ENCODE peak calls at places on chromosomes 4 and X, in six cellular contexts. One of them, this sample, is unnamed. For H3K27me3, the result is how much of the 10 kb centered on the place peaks cover.

GRCh38 chr4:138452823-138453222 is 210.7 kb upstream of the SLC7A11 start:
- DNase-seq in HepG2: no peak
- DNase-seq in stomach: no peak
- DNase-seq in K562: no peak
- DNase-seq in sigmoid colon: no peak
- DNase-seq in HCT116: no peak
- DNase-seq in this sample: no peak

GRCh38 chr4:108651068-108651794 is 832 bp downstream of the OSTC start:
- DNase-seq in HepG2: peak
- DNase-seq in sigmoid colon: no peak
- DNase-seq in HCT116: no peak
- DNase-seq in stomach: no peak
- DNase-seq in K562: peak
- DNase-seq in this sample: no peak

GRCh38 chr4:102387552-102388150 is 42.4 kb upstream of the SLC39A8 start:
- DNase-seq in HepG2: no peak
- DNase-seq in sigmoid colon: no peak
- DNase-seq in HCT116: no peak
- DNase-seq in stomach: no peak
- DNase-seq in K562: no peak
- DNase-seq in this sample: no peak

GRCh38 chr4:188942606-188943005 is 803.4 kb downstream of the TRIML1 start:
- DNase-seq in K562: no peak
- DNase-seq in HCT116: no peak
- DNase-seq in HepG2: no peak
- DNase-seq in sigmoid colon: no peak
- DNase-seq in stomach: no peak
- DNase-seq in this sample: no peak

GRCh38 chr4:186131935-186132334 is 27.4 kb downstream of the FAM149A start:
- DNase-seq in sigmoid colon: no peak
- DNase-seq in HepG2: no peak
- DNase-seq in stomach: no peak
- DNase-seq in HCT116: no peak
- DNase-seq in K562: no peak
- DNase-seq in this sample: no peak

GRCh38 chr4:169841776-169842175 is 84.0 kb upstream of the HPF1 start:
- DNase-seq in K562: no peak
- DNase-seq in stomach: no peak
- DNase-seq in HCT116: no peak
- DNase-seq in sigmoid colon: no peak
- DNase-seq in HepG2: no peak
- DNase-seq in this sample: no peak

GRCh38 chr4:23717528-23718248 is 172.2 kb downstream of the PPARGC1A start:
- DNase-seq in stomach: no peak
- DNase-seq in sigmoid colon: no peak
- DNase-seq in K562: peak
- DNase-seq in HepG2: peak
- DNase-seq in HCT116: no peak
- DNase-seq in this sample: no peak

GRCh38 chr4:150581611-150582010 is 340 bp upstream of the MAB21L2 start:
- DNase-seq in stomach: no peak
- DNase-seq in HCT116: no peak
- DNase-seq in HepG2: no peak
- DNase-seq in sigmoid colon: peak
- DNase-seq in K562: no peak
- DNase-seq in this sample: no peak

GRCh38 chrX:10021461-10022272 is 54.5 kb downstream of the CLDN34 start:
- DNase-seq in sigmoid colon: peak
- DNase-seq in K562: no peak
- DNase-seq in stomach: no peak
- DNase-seq in HCT116: no peak
- DNase-seq in HepG2: no peak
- DNase-seq in this sample: no peak

GRCh38 chr4:22485751-22486150 is 30.1 kb downstream of the ADGRA3 start:
- DNase-seq in HepG2: no peak
- DNase-seq in sigmoid colon: no peak
- DNase-seq in HCT116: no peak
- DNase-seq in stomach: no peak
- DNase-seq in K562: no peak
- DNase-seq in this sample: peak

GRCh38 chr4:38837849-38838248 is 18.8 kb downstream of the TLR6 start:
- DNase-seq in stomach: no peak
- DNase-seq in sigmoid colon: no peak
- DNase-seq in K562: no peak
- DNase-seq in HepG2: no peak
- DNase-seq in HCT116: no peak
- DNase-seq in this sample: no peak

GRCh38 chr4:107977966-107978705 is 11.6 kb upstream of the HADH start:
- DNase-seq in K562: no peak
- DNase-seq in HepG2: no peak
- DNase-seq in HCT116: no peak
- DNase-seq in stomach: no peak
- DNase-seq in sigmoid colon: no peak
- DNase-seq in this sample: no peak

GRCh38 chrX:13081385-13082285 is 37.2 kb upstream of the FAM9C start:
- DNase-seq in HCT116: no peak
- DNase-seq in HepG2: no peak
- DNase-seq in sigmoid colon: no peak
- DNase-seq in K562: no peak
- DNase-seq in stomach: no peak
- DNase-seq in this sample: no peak

GRCh38 chr4:69970071-69970470 is 4.5 kb upstream of the CSN2 start:
- DNase-seq in sigmoid colon: no peak
- DNase-seq in stomach: no peak
- DNase-seq in HCT116: no peak
- DNase-seq in K562: no peak
- DNase-seq in HepG2: peak
- DNase-seq in this sample: no peak

GRCh38 chr4:126404549-126404948 is 1089.8 kb downstream of the FAT4 start:
- DNase-seq in HepG2: no peak
- DNase-seq in sigmoid colon: no peak
- DNase-seq in K562: no peak
- DNase-seq in HCT116: no peak
- DNase-seq in stomach: no peak
- DNase-seq in this sample: no peak

GRCh38 chrX:3184176-3184930 is 143.1 kb downstream of the ARSF start:
- DNase-seq in HepG2: peak
- DNase-seq in stomach: no peak
- DNase-seq in sigmoid colon: peak
- DNase-seq in K562: no peak
- DNase-seq in HCT116: no peak
- DNase-seq in this sample: no peak

GRCh38 chr4:115883251-115883650 is 769.8 kb upstream of the NDST4 start:
- DNase-seq in HepG2: no peak
- DNase-seq in stomach: no peak
- DNase-seq in HCT116: no peak
- DNase-seq in sigmoid colon: no peak
- DNase-seq in K562: no peak
- DNase-seq in this sample: no peak

GRCh38 chr4:152109585-152110509 is 349.0 kb upstream of the GATB start:
- DNase-seq in K562: no peak
- DNase-seq in sigmoid colon: no peak
- DNase-seq in HCT116: no peak
- DNase-seq in HepG2: no peak
- DNase-seq in stomach: no peak
- DNase-seq in this sample: peak

GRCh38 chr4:164508836-164509235 is 245.1 kb upstream of the SMIM31 start:
- DNase-seq in sigmoid colon: no peak
- DNase-seq in stomach: no peak
- DNase-seq in HCT116: no peak
- DNase-seq in HepG2: no peak
- DNase-seq in K562: no peak
- DNase-seq in this sample: no peak

GRCh38 chr4:116469582-116469981 is 615.8 kb downstream of the TRAM1L1 start:
- DNase-seq in sigmoid colon: no peak
- DNase-seq in stomach: no peak
- DNase-seq in HCT116: no peak
- DNase-seq in K562: no peak
- DNase-seq in HepG2: no peak
- DNase-seq in this sample: no peak

GRCh38 chrX:47637546-47638195 is 7.9 kb upstream of the CFP start:
- DNase-seq in stomach: peak
- DNase-seq in K562: peak
- DNase-seq in HepG2: no peak
- DNase-seq in HCT116: no peak
- DNase-seq in sigmoid colon: no peak
- DNase-seq in this sample: no peak

GRCh38 chr4:174316954-174317353 is 33.2 kb downstream of the CEP44 start:
- DNase-seq in sigmoid colon: no peak
- DNase-seq in stomach: no peak
- DNase-seq in HepG2: no peak
- DNase-seq in K562: no peak
- DNase-seq in HCT116: no peak
- DNase-seq in this sample: no peak

GRCh38 chrX:86148024-86148511 is at the start of gene DACH2:
- DNase-seq in HepG2: peak
- DNase-seq in sigmoid colon: peak
- DNase-seq in K562: peak
- DNase-seq in stomach: peak
- DNase-seq in HCT116: no peak
- DNase-seq in this sample: no peak

GRCh38 chrX:70171636-70172035 is 5.6 kb upstream of the DGAT2L6 start:
- DNase-seq in sigmoid colon: no peak
- DNase-seq in HCT116: no peak
- DNase-seq in HepG2: no peak
- DNase-seq in stomach: no peak
- DNase-seq in K562: no peak
- DNase-seq in this sample: no peak

GRCh38 chrX:18640686-18641085 is 31.2 kb downstream of the RS1 start:
- DNase-seq in HepG2: no peak
- DNase-seq in sigmoid colon: no peak
- DNase-seq in stomach: no peak
- DNase-seq in K562: no peak
- DNase-seq in HCT116: no peak
- DNase-seq in this sample: no peak

GRCh38 chr4:109815151-109816081 is at the start of gene GAR1:
- DNase-seq in sigmoid colon: peak
- DNase-seq in HCT116: peak
- DNase-seq in K562: peak
- DNase-seq in stomach: peak
- DNase-seq in HepG2: peak
- DNase-seq in this sample: peak
- TF ChIP-seq POLR2A in sigmoid colon: peak
- TF ChIP-seq POLR2A in HCT116: peak
- TF ChIP-seq POLR2A in K562: peak
- TF ChIP-seq POLR2A in stomach: no peak
- TF ChIP-seq POLR2A in HepG2: peak
- TF ChIP-seq POLR2A in this sample: no peak

GRCh38 chrX:154428176-154429171 is at the start of gene ATP6AP1:
- DNase-seq in sigmoid colon: peak
- DNase-seq in stomach: peak
- DNase-seq in HCT116: peak
- DNase-seq in K562: peak
- DNase-seq in HepG2: peak
- DNase-seq in this sample: peak
- TF ChIP-seq POLR2AphosphoS5 in sigmoid colon: peak
- TF ChIP-seq POLR2AphosphoS5 in stomach: peak
- TF ChIP-seq POLR2AphosphoS5 in HCT116: peak
- TF ChIP-seq POLR2AphosphoS5 in K562: no peak
- TF ChIP-seq POLR2AphosphoS5 in HepG2: peak
- TF ChIP-seq POLR2AphosphoS5 in this sample: peak

GRCh38 chr4:92305878-92306520 is 2.2 kb downstream of the GRID2 start:
- DNase-seq in K562: no peak
- DNase-seq in stomach: no peak
- DNase-seq in sigmoid colon: no peak
- DNase-seq in HCT116: no peak
- DNase-seq in HepG2: no peak
- DNase-seq in this sample: no peak

GRCh38 chr4:92303621-92304027 is at the start of gene GRID2:
- DNase-seq in HCT116: peak
- DNase-seq in sigmoid colon: no peak
- DNase-seq in stomach: no peak
- DNase-seq in HepG2: no peak
- DNase-seq in K562: no peak
- DNase-seq in this sample: no peak

GRCh38 chr4:92305148-92305877 is 1.5 kb downstream of the GRID2 start:
- DNase-seq in HCT116: peak
- DNase-seq in HepG2: no peak
- DNase-seq in sigmoid colon: no peak
- DNase-seq in K562: no peak
- DNase-seq in stomach: peak
- DNase-seq in this sample: peak

GRCh38 chr4:92304636-92305035 is 870 bp downstream of the GRID2 start:
- DNase-seq in stomach: no peak
- DNase-seq in HepG2: no peak
- DNase-seq in HCT116: no peak
- DNase-seq in K562: no peak
- DNase-seq in sigmoid colon: no peak
- DNase-seq in this sample: no peak

DNA sequence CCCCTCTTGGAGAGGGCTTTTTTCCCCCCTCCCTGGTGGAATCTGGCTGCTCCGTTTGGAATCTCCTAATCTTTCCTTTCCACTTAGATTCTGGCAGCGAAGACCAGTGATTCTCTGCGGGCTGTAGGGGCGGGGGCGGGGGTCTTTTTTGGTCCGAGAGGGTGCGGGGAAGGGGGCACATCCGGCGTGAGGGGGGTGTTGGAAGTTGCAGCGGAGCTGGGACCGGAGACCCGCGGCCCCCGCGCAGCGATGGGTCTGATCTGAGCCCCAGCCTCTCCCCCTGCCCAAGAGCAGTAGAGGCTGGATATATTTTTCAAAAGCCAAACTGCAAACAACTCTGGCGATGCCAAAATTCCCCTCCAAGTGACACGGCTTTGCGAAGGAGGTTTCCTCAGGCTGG is 307 bp downstream of the GRID2 start:
- DNase-seq in HepG2: no peak
- DNase-seq in HCT116: no peak
- DNase-seq in sigmoid colon: no peak
- DNase-seq in stomach: no peak
- DNase-seq in K562: no peak
- DNase-seq in this sample: no peak
- H3K27me3 ChIP-seq in HepG2: under half
- H3K27me3 ChIP-seq in HCT116: under half
- H3K27me3 ChIP-seq in sigmoid colon: under half
- H3K27me3 ChIP-seq in stomach: under half
- H3K27me3 ChIP-seq in K562: under half
- H3K27me3 ChIP-seq in this sample: under half

DNA sequence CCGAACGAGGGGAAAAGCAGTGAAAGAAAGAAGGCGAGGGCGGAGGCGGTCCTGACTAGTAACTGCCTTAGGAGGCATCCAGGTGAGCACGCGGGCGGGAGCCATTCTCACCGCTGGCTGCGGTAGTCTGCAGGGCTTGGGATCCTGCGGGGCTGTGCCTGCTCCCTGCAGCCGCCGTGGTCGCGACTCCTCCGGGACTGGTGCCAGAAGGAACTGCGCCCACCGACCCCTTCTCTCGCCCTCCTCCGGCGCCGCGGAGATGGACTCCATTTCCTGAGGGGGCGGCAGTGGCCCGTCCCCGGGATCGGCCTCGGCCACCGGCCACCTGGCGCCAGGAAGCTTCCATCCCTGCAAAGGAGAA is 545 bp downstream of the NFXL1 start:
- DNase-seq in sigmoid colon: peak
- DNase-seq in HepG2: peak
- DNase-seq in K562: peak
- DNase-seq in stomach: peak
- DNase-seq in HCT116: no peak
- DNase-seq in this sample: no peak
- TF ChIP-seq POLR2A in sigmoid colon: no peak
- TF ChIP-seq POLR2A in HepG2: no peak
- TF ChIP-seq POLR2A in K562: no peak
- TF ChIP-seq POLR2A in stomach: no peak
- TF ChIP-seq POLR2A in HCT116: no peak
- TF ChIP-seq POLR2A in this sample: no peak